ENCODE peak calls at places on chromosomes 3 and 15, in ten cellular contexts. One of them, this sample, is unnamed.
A peak's percentile ranks its signal among the peaks of the same experiment; 100 is the strongest.

GRCh38 chr15:65055201-65055870 is 10.1 kb downstream of the SLC51B start:
- ATAC-seq in right cardiac atrium: peak; percentile 71
- ATAC-seq in left ventricle myocardium superior: peak; percentile 74
- ATAC-seq in gastroesophageal sphincter: peak; percentile 55
- ATAC-seq in K562: no peak
- ATAC-seq in natural killer cell: no peak
- ATAC-seq in heart right ventricle: peak; percentile 68
- ATAC-seq in activated naive CD8-positive, alpha-beta T cell treated with anti-CD3 and anti-CD28 coated beads, Interleukin-2, amount 50 U/mL, for 24 hours: no peak
- ATAC-seq in left lung: peak; percentile 54
- ATAC-seq in sciatic nerve: peak; percentile 71
- ATAC-seq in this sample: no peak

GRCh38 chr15:57570994-57571393 is 20.7 kb upstream of the MYZAP start:
- ATAC-seq in heart right ventricle: no peak
- ATAC-seq in sciatic nerve: no peak
- ATAC-seq in activated naive CD8-positive, alpha-beta T cell treated with anti-CD3 and anti-CD28 coated beads, Interleukin-2, amount 50 U/mL, for 24 hours: no peak
- ATAC-seq in natural killer cell: no peak
- ATAC-seq in K562: no peak
- ATAC-seq in left lung: no peak
- ATAC-seq in gastroesophageal sphincter: no peak
- ATAC-seq in right cardiac atrium: no peak
- ATAC-seq in left ventricle myocardium superior: no peak
- ATAC-seq in this sample: no peak

GRCh38 chr3:187021748-187022402 is 91.5 kb downstream of the ST6GAL1 start:
- ATAC-seq in gastroesophageal sphincter: no peak
- ATAC-seq in left ventricle myocardium superior: no peak
- ATAC-seq in activated naive CD8-positive, alpha-beta T cell treated with anti-CD3 and anti-CD28 coated beads, Interleukin-2, amount 50 U/mL, for 24 hours: no peak
- ATAC-seq in K562: peak; percentile 17
- ATAC-seq in heart right ventricle: no peak
- ATAC-seq in right cardiac atrium: peak; percentile 64
- ATAC-seq in natural killer cell: no peak
- ATAC-seq in left lung: no peak
- ATAC-seq in sciatic nerve: no peak
- ATAC-seq in this sample: no peak

GRCh38 chr15:96345560-96346389 is 15.3 kb downstream of the NR2F2 start:
- ATAC-seq in gastroesophageal sphincter: peak; percentile 75
- ATAC-seq in K562: peak; percentile 39
- ATAC-seq in right cardiac atrium: peak; percentile 79
- ATAC-seq in heart right ventricle: peak; percentile 76
- ATAC-seq in natural killer cell: no peak
- ATAC-seq in activated naive CD8-positive, alpha-beta T cell treated with anti-CD3 and anti-CD28 coated beads, Interleukin-2, amount 50 U/mL, for 24 hours: no peak
- ATAC-seq in sciatic nerve: peak; percentile 87
- ATAC-seq in left lung: peak; percentile 75
- ATAC-seq in left ventricle myocardium superior: peak; percentile 77
- ATAC-seq in this sample: no peak

GRCh38 chr3:30934208-30934550 is 39.7 kb upstream of the GADL1 start:
- ATAC-seq in gastroesophageal sphincter: no peak
- ATAC-seq in heart right ventricle: no peak
- ATAC-seq in sciatic nerve: peak; percentile 80
- ATAC-seq in right cardiac atrium: no peak
- ATAC-seq in natural killer cell: no peak
- ATAC-seq in left lung: peak; percentile 86
- ATAC-seq in left ventricle myocardium superior: peak; percentile 25
- ATAC-seq in activated naive CD8-positive, alpha-beta T cell treated with anti-CD3 and anti-CD28 coated beads, Interleukin-2, amount 50 U/mL, for 24 hours: no peak
- ATAC-seq in K562: peak; percentile 42
- ATAC-seq in this sample: no peak

GRCh38 chr15:67998599-67999122 is 55.5 kb upstream of the PIAS1 start:
- ATAC-seq in left lung: no peak
- ATAC-seq in sciatic nerve: no peak
- ATAC-seq in left ventricle myocardium superior: no peak
- ATAC-seq in natural killer cell: no peak
- ATAC-seq in activated naive CD8-positive, alpha-beta T cell treated with anti-CD3 and anti-CD28 coated beads, Interleukin-2, amount 50 U/mL, for 24 hours: no peak
- ATAC-seq in right cardiac atrium: no peak
- ATAC-seq in gastroesophageal sphincter: no peak
- ATAC-seq in K562: no peak
- ATAC-seq in heart right ventricle: no peak
- ATAC-seq in this sample: no peak

GRCh38 chr3:5017953-5018531 is 38.8 kb downstream of the BHLHE40 start:
- ATAC-seq in sciatic nerve: peak; percentile 94
- ATAC-seq in left ventricle myocardium superior: peak; percentile 78
- ATAC-seq in activated naive CD8-positive, alpha-beta T cell treated with anti-CD3 and anti-CD28 coated beads, Interleukin-2, amount 50 U/mL, for 24 hours: no peak
- ATAC-seq in gastroesophageal sphincter: peak; percentile 86
- ATAC-seq in left lung: peak; percentile 63
- ATAC-seq in K562: peak; percentile 54
- ATAC-seq in natural killer cell: no peak
- ATAC-seq in heart right ventricle: peak; percentile 76
- ATAC-seq in right cardiac atrium: peak; percentile 94
- ATAC-seq in this sample: no peak

GRCh38 chr3:66609660-66610547 is 109.1 kb upstream of the LRIG1 start:
- ATAC-seq in K562: no peak
- ATAC-seq in natural killer cell: no peak
- ATAC-seq in activated naive CD8-positive, alpha-beta T cell treated with anti-CD3 and anti-CD28 coated beads, Interleukin-2, amount 50 U/mL, for 24 hours: no peak
- ATAC-seq in right cardiac atrium: no peak
- ATAC-seq in gastroesophageal sphincter: no peak
- ATAC-seq in left ventricle myocardium superior: no peak
- ATAC-seq in sciatic nerve: no peak
- ATAC-seq in heart right ventricle: no peak
- ATAC-seq in left lung: no peak
- ATAC-seq in this sample: no peak

GRCh38 chr3:124149081-124149480 is 157.2 kb upstream of the ROPN1 start:
- ATAC-seq in right cardiac atrium: no peak
- ATAC-seq in left ventricle myocardium superior: no peak
- ATAC-seq in activated naive CD8-positive, alpha-beta T cell treated with anti-CD3 and anti-CD28 coated beads, Interleukin-2, amount 50 U/mL, for 24 hours: no peak
- ATAC-seq in heart right ventricle: no peak
- ATAC-seq in sciatic nerve: no peak
- ATAC-seq in natural killer cell: no peak
- ATAC-seq in left lung: no peak
- ATAC-seq in gastroesophageal sphincter: no peak
- ATAC-seq in K562: no peak
- ATAC-seq in this sample: no peak

GRCh38 chr3:147554332-147554731 is 145.2 kb downstream of the ZIC1 start:
- ATAC-seq in activated naive CD8-positive, alpha-beta T cell treated with anti-CD3 and anti-CD28 coated beads, Interleukin-2, amount 50 U/mL, for 24 hours: no peak
- ATAC-seq in left ventricle myocardium superior: no peak
- ATAC-seq in natural killer cell: no peak
- ATAC-seq in K562: no peak
- ATAC-seq in gastroesophageal sphincter: no peak
- ATAC-seq in left lung: no peak
- ATAC-seq in heart right ventricle: no peak
- ATAC-seq in right cardiac atrium: no peak
- ATAC-seq in sciatic nerve: no peak
- ATAC-seq in this sample: no peak

GRCh38 chr3:182723596-182723995 is 69.7 kb upstream of the ATP11B start:
- ATAC-seq in gastroesophageal sphincter: no peak
- ATAC-seq in left ventricle myocardium superior: no peak
- ATAC-seq in sciatic nerve: no peak
- ATAC-seq in K562: no peak
- ATAC-seq in right cardiac atrium: no peak
- ATAC-seq in activated naive CD8-positive, alpha-beta T cell treated with anti-CD3 and anti-CD28 coated beads, Interleukin-2, amount 50 U/mL, for 24 hours: no peak
- ATAC-seq in left lung: peak; percentile 80
- ATAC-seq in heart right ventricle: no peak
- ATAC-seq in natural killer cell: no peak
- ATAC-seq in this sample: no peak

GRCh38 chr3:109071349-109072142 is 46.4 kb downstream of the MORC1 start:
- ATAC-seq in gastroesophageal sphincter: no peak
- ATAC-seq in activated naive CD8-positive, alpha-beta T cell treated with anti-CD3 and anti-CD28 coated beads, Interleukin-2, amount 50 U/mL, for 24 hours: no peak
- ATAC-seq in left lung: no peak
- ATAC-seq in heart right ventricle: peak; percentile 66
- ATAC-seq in sciatic nerve: no peak
- ATAC-seq in left ventricle myocardium superior: peak; percentile 75
- ATAC-seq in K562: no peak
- ATAC-seq in right cardiac atrium: no peak
- ATAC-seq in natural killer cell: no peak
- ATAC-seq in this sample: no peak

GRCh38 chr3:85342915-85343314 is 384.1 kb downstream of the CADM2 start:
- ATAC-seq in natural killer cell: no peak
- ATAC-seq in right cardiac atrium: peak; percentile 35
- ATAC-seq in activated naive CD8-positive, alpha-beta T cell treated with anti-CD3 and anti-CD28 coated beads, Interleukin-2, amount 50 U/mL, for 24 hours: no peak
- ATAC-seq in K562: peak; percentile 65
- ATAC-seq in sciatic nerve: no peak
- ATAC-seq in left ventricle myocardium superior: no peak
- ATAC-seq in left lung: peak; percentile 69
- ATAC-seq in heart right ventricle: no peak
- ATAC-seq in gastroesophageal sphincter: no peak
- ATAC-seq in this sample: no peak

GRCh38 chr15:94791008-94791407 is 559.6 kb downstream of the MCTP2 start:
- ATAC-seq in gastroesophageal sphincter: no peak
- ATAC-seq in sciatic nerve: no peak
- ATAC-seq in K562: no peak
- ATAC-seq in left lung: no peak
- ATAC-seq in left ventricle myocardium superior: no peak
- ATAC-seq in right cardiac atrium: no peak
- ATAC-seq in natural killer cell: no peak
- ATAC-seq in heart right ventricle: no peak
- ATAC-seq in activated naive CD8-positive, alpha-beta T cell treated with anti-CD3 and anti-CD28 coated beads, Interleukin-2, amount 50 U/mL, for 24 hours: no peak
- ATAC-seq in this sample: no peak

GRCh38 chr3:177538064-177538742 is 340.9 kb upstream of the TBL1XR1 start:
- ATAC-seq in left lung: peak; percentile 62
- ATAC-seq in natural killer cell: no peak
- ATAC-seq in right cardiac atrium: peak; percentile 97
- ATAC-seq in gastroesophageal sphincter: peak; percentile 51
- ATAC-seq in K562: no peak
- ATAC-seq in activated naive CD8-positive, alpha-beta T cell treated with anti-CD3 and anti-CD28 coated beads, Interleukin-2, amount 50 U/mL, for 24 hours: no peak
- ATAC-seq in sciatic nerve: peak; percentile 96
- ATAC-seq in left ventricle myocardium superior: peak; percentile 98
- ATAC-seq in heart right ventricle: peak; percentile 97
- ATAC-seq in this sample: no peak

GRCh38 chr3:115325539-115325938 is 178.5 kb upstream of the ZBTB20 start:
- ATAC-seq in sciatic nerve: no peak
- ATAC-seq in heart right ventricle: peak; percentile 48
- ATAC-seq in left ventricle myocardium superior: no peak
- ATAC-seq in right cardiac atrium: no peak
- ATAC-seq in natural killer cell: no peak
- ATAC-seq in left lung: peak; percentile 66
- ATAC-seq in K562: no peak
- ATAC-seq in activated naive CD8-positive, alpha-beta T cell treated with anti-CD3 and anti-CD28 coated beads, Interleukin-2, amount 50 U/mL, for 24 hours: no peak
- ATAC-seq in gastroesophageal sphincter: no peak
- ATAC-seq in this sample: no peak

GRCh38 chr3:44323341-44323955 is 15.1 kb upstream of the TCAIM start:
- ATAC-seq in left ventricle myocardium superior: peak; percentile 38
- ATAC-seq in natural killer cell: no peak
- ATAC-seq in K562: peak; percentile 88
- ATAC-seq in left lung: peak; percentile 90
- ATAC-seq in heart right ventricle: peak; percentile 48
- ATAC-seq in gastroesophageal sphincter: no peak
- ATAC-seq in right cardiac atrium: peak; percentile 44
- ATAC-seq in sciatic nerve: peak; percentile 62
- ATAC-seq in activated naive CD8-positive, alpha-beta T cell treated with anti-CD3 and anti-CD28 coated beads, Interleukin-2, amount 50 U/mL, for 24 hours: no peak
- ATAC-seq in this sample: no peak

GRCh38 chr3:186917660-186918312 is 12.5 kb upstream of the ST6GAL1 start:
- ATAC-seq in right cardiac atrium: no peak
- ATAC-seq in natural killer cell: no peak
- ATAC-seq in K562: peak; percentile 23
- ATAC-seq in left ventricle myocardium superior: no peak
- ATAC-seq in heart right ventricle: no peak
- ATAC-seq in activated naive CD8-positive, alpha-beta T cell treated with anti-CD3 and anti-CD28 coated beads, Interleukin-2, amount 50 U/mL, for 24 hours: peak; percentile 27
- ATAC-seq in sciatic nerve: no peak
- ATAC-seq in left lung: peak; percentile 93
- ATAC-seq in gastroesophageal sphincter: no peak
- ATAC-seq in this sample: no peak

GRCh38 chr3:157103860-157104259 is 56.1 kb downstream of the CCNL1 start:
- ATAC-seq in left ventricle myocardium superior: no peak
- ATAC-seq in right cardiac atrium: peak; percentile 40
- ATAC-seq in gastroesophageal sphincter: no peak
- ATAC-seq in activated naive CD8-positive, alpha-beta T cell treated with anti-CD3 and anti-CD28 coated beads, Interleukin-2, amount 50 U/mL, for 24 hours: no peak
- ATAC-seq in natural killer cell: no peak
- ATAC-seq in heart right ventricle: no peak
- ATAC-seq in sciatic nerve: no peak
- ATAC-seq in left lung: no peak
- ATAC-seq in K562: no peak
- ATAC-seq in this sample: peak; percentile 22

GRCh38 chr15:34279341-34279740 is 54.5 kb downstream of the EMC4 start:
- ATAC-seq in heart right ventricle: peak; percentile 78
- ATAC-seq in right cardiac atrium: peak; percentile 97
- ATAC-seq in left lung: no peak
- ATAC-seq in activated naive CD8-positive, alpha-beta T cell treated with anti-CD3 and anti-CD28 coated beads, Interleukin-2, amount 50 U/mL, for 24 hours: no peak
- ATAC-seq in natural killer cell: no peak
- ATAC-seq in gastroesophageal sphincter: no peak
- ATAC-seq in sciatic nerve: no peak
- ATAC-seq in K562: no peak
- ATAC-seq in left ventricle myocardium superior: peak; percentile 47
- ATAC-seq in this sample: no peak

This sample was measured in activated T-helper 17 cell treated with anti-CD3 and anti-CD28 coated beads, Interleukin-2, amount 50 U/mL, for 72 hours.